ENCODE peak calls at places on chromosomes 3 and 15, in four cellular contexts. O, M, A and Q are unnamed samples.

GRCh38 chr15:77839431-77839830 is 206.7 kb upstream of the LINGO1 start:
- DNase-seq in O (no peak), M (no peak), A (no peak), Q (no peak)

GRCh38 chr3:63661242-63661641 is 8.8 kb downstream of the SNTN start:
- DNase-seq in O (no peak), M (peak; percentile 2), A (peak; percentile 8), Q (no peak)

GRCh38 chr15:73240864-73241499 is 127.8 kb downstream of the HCN4 start:
- DNase-seq in O (peak; percentile 4), M (peak; percentile 70), A (peak; percentile 78), Q (peak; percentile 56)

GRCh38 chr3:127408022-127408683 is 120.3 kb upstream of the PRR20G start:
- DNase-seq in O (no peak), M (no peak), A (no peak), Q (no peak)

GRCh38 chr15:74244818-74245341 is 8.8 kb downstream of the CCDC33 start:
- DNase-seq in O (no peak), M (no peak), A (no peak), Q (no peak)

GRCh38 chr3:196440041-196440537 is 7.9 kb upstream of the UBXN7 start:
- DNase-seq in O (peak; percentile 54), M (peak; percentile 48), A (peak; percentile 34), Q (no peak)

GRCh38 chr3:59605944-59606534 is 556.2 kb upstream of the CFAP20DC start:
- DNase-seq in O (no peak), M (no peak), A (no peak), Q (no peak)

GRCh38 chr15:67409175-67409574 is 111.8 kb upstream of the C15orf61 start:
- DNase-seq in O (no peak), M (no peak), A (no peak), Q (no peak)

GRCh38 chr3:142943870-142944269 is 19.6 kb downstream of the PAQR9 start:
- DNase-seq in O (no peak), M (no peak), A (no peak), Q (no peak)

GRCh38 chr3:55894605-55895004 is 407.5 kb upstream of the WNT5A start:
- DNase-seq in O (no peak), M (no peak), A (no peak), Q (no peak)

GRCh38 chr3:20648294-20648693 is 462.3 kb upstream of the SGO1 start:
- DNase-seq in O (no peak), M (peak; percentile 50), A (peak; percentile 85), Q (no peak)

GRCh38 chr15:48913141-48913540 is 35.2 kb downstream of the EID1 start:
- DNase-seq in O (no peak), M (no peak), A (no peak), Q (no peak)

GRCh38 chr3:17424137-17424536 is 318.3 kb downstream of the TBC1D5 start:
- DNase-seq in O (peak; percentile 6), M (peak; percentile 29), A (no peak), Q (no peak)

GRCh38 chr3:115498898-115499297 is 124.4 kb upstream of the GAP43 start:
- DNase-seq in O (no peak), M (no peak), A (no peak), Q (no peak)

GRCh38 chr15:101150723-101151040 is 101.2 kb downstream of the CHSY1 start:
- DNase-seq in O (no peak), M (no peak), A (no peak), Q (no peak)

GRCh38 chr3:5480190-5480589 is 292.7 kb downstream of the EDEM1 start:
- DNase-seq in O (no peak), M (no peak), A (no peak), Q (no peak)

GRCh38 chr3:182760576-182761164 is 32.6 kb upstream of the ATP11B start:
- DNase-seq in O (no peak), M (no peak), A (no peak), Q (no peak)

GRCh38 chr3:119631529-119631928 is 28.9 kb downstream of the POPDC2 start:
- DNase-seq in O (no peak), M (no peak), A (no peak), Q (no peak)

GRCh38 chr3:132350814-132351213 is 33.6 kb downstream of the ACP3 start:
- DNase-seq in O (no peak), M (no peak), A (no peak), Q (no peak)

GRCh38 chr3:152046280-152046679 is 172.8 kb downstream of the SUCNR1 start:
- DNase-seq in O (no peak), M (no peak), A (no peak), Q (no peak)

GRCh38 chr15:28107111-28107893 is 8.2 kb upstream of the OCA2 start:
- DNase-seq in O (no peak), M (peak; percentile 39), A (peak; percentile 32), Q (no peak)

GRCh38 chr3:97968376-97968775 is 3.9 kb downstream of the RIOX2 start:
- DNase-seq in O (no peak), M (no peak), A (no peak), Q (no peak)

GRCh38 chr3:46484911-46485696 is 12.7 kb upstream of the RTP3 start:
- DNase-seq in O (no peak), M (no peak), A (no peak), Q (no peak)

GRCh38 chr3:173838644-173839043 is 441.1 kb downstream of the NLGN1 start:
- DNase-seq in O (no peak), M (no peak), A (no peak), Q (no peak)

GRCh38 chr3:139935866-139936817 is 1.2 kb downstream of the CLSTN2 start:
- DNase-seq in O (peak; percentile 3), M (peak; percentile 1), A (no peak), Q (no peak)

GRCh38 chr3:100105536-100105935 is 8.8 kb downstream of the FILIP1L start:
- DNase-seq in O (peak; percentile 43), M (no peak), A (no peak), Q (no peak)

GRCh38 chr15:70853270-70853854 is 595 bp downstream of the LARP6 start:
- DNase-seq in O (peak; percentile 31), M (peak; percentile 70), A (peak; percentile 63), Q (no peak)

GRCh38 chr15:51907136-51907862 is 64.3 kb downstream of the LEO1 start:
- DNase-seq in O (no peak), M (peak; percentile 55), A (no peak), Q (no peak)

GRCh38 chr15:39333393-39333792 is 247.5 kb upstream of the THBS1 start:
- DNase-seq in O (no peak), M (no peak), A (no peak), Q (no peak)

GRCh38 chr15:39331584-39331983 is 249.3 kb upstream of the THBS1 start:
- DNase-seq in O (no peak), M (no peak), A (no peak), Q (no peak)

GRCh38 chr15:39338251-39338650 is 242.6 kb upstream of the THBS1 start:
- DNase-seq in O (no peak), M (no peak), A (no peak), Q (no peak)

GRCh38 chr15:39336926-39337325 is 244.0 kb upstream of the THBS1 start:
- DNase-seq in O (no peak), M (no peak), A (peak; percentile 22), Q (no peak)

GRCh38 chr15:39332846-39333245 is 248.0 kb upstream of the THBS1 start:
- DNase-seq in O (no peak), M (no peak), A (no peak), Q (no peak)
- H3K4me3 ChIP-seq in O (no peak overlapping the region), M (no peak overlapping the region), A (no peak overlapping the region), Q (no peak overlapping the region)

DNA sequence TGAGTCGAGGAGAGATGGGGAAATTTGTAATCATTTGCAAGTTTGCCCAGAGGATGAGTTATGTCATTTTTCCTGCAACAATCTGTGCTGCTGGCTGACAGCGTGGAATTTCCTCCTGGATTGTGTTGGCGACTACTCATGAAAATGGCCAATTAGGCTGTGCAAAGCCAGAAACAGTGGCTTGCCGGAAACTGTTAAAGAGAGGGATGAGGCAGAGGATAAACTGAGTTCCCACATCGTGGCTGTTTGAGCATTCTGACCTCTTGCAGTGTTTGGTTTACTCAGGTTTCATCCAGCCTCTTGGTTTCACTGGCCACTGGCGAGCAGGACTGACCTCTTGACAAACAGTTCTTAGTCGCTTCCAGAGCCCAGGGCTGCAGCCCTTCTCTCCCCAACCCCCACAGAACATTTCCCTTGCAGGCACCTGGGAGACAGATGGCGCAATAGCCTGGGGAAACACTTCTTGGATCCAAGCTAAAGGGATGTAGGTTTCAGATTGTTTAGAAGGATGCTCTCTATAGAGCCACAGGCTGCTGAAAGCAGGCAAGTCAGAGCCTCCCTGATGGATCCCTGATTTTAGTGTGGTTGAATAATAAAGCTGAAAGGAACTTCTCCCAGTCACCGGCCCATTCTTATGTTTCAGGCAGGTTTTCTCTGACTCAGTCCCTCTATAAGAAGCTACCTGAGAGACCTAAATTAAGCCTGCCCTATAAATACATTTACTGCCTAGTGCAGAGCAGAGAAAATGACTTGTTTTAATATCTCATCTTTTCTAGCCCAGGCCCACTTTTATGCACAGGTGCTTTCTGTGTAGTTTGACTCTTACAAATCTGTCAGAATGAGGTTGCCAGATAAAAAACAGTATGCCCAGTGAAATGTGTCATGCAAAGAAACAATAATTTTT is 92.8 kb upstream of the UBE2E1 start:
- DNase-seq in O (no peak), M (peak; percentile 92), A (peak; percentile 89), Q (no peak)
- H3K4me3 ChIP-seq in O (no peak overlapping the region), M (no peak overlapping the region), A (peak overlapping the region; percentile 8), Q (no peak overlapping the region)

GRCh38 chr3:58010562-58010961 is 2.3 kb downstream of the FLNB start:
- DNase-seq in O (no peak), M (no peak), A (no peak), Q (no peak)

GRCh38 chr3:58013099-58013498 is 4.9 kb downstream of the FLNB start:
- DNase-seq in O (no peak), M (no peak), A (no peak), Q (no peak)

GRCh38 chr3:58009749-58010535 is 1.7 kb downstream of the FLNB start:
- DNase-seq in O (no peak), M (no peak), A (no peak), Q (peak; percentile 38)

GRCh38 chr3:58012302-58012701 is 4.1 kb downstream of the FLNB start:
- DNase-seq in O (peak; percentile 43), M (no peak), A (no peak), Q (no peak)

GRCh38 chr3:58011580-58011979 is 3.4 kb downstream of the FLNB start:
- DNase-seq in O (no peak), M (no peak), A (no peak), Q (no peak)
- H3K4me3 ChIP-seq in O (no peak overlapping the region), M (no peak overlapping the region), A (no peak overlapping the region), Q (no peak overlapping the region)

GRCh38 chr15:32091505-32092380 is 61.4 kb downstream of the CHRNA7 start:
- DNase-seq in O (no peak), M (no peak), A (no peak), Q (no peak)
- H3K4me3 ChIP-seq in O (no peak overlapping the region), M (no peak overlapping the region), A (no peak overlapping the region), Q (no peak overlapping the region)